ENCODE peak calls at places on chromosome 19, in five cellular contexts. B is left ventricle myocardium inferior, T is neural progenitor cell, P is prostate gland, R is ascending aorta. N is an unnamed sample. For H3K4me1, the result is how much of the 10 kb centered on the place peaks cover.

GRCh38 chr19:2171349-2172145 is 7.8 kb downstream of the DOT1L start:
- DNase-seq in B (peak), T (peak), P (no peak), R (no peak), N (no peak)

GRCh38 chr19:10110076-10110971 is 1.2 kb upstream of the P2RY11 start:
- DNase-seq in B (no peak), T (no peak), P (no peak), R (no peak), N (no peak)

GRCh38 chr19:29872224-29872731 is 60.5 kb downstream of the CCNE1 start:
- DNase-seq in B (no peak), T (peak), P (no peak), R (no peak), N (no peak)

GRCh38 chr19:47429140-47429793 is 9.9 kb upstream of the MEIS3 start:
- DNase-seq in B (no peak), T (no peak), P (no peak), R (no peak), N (no peak)

GRCh38 chr19:1985588-1986356 is 29.7 kb downstream of the BTBD2 start:
- DNase-seq in B (no peak), T (no peak), P (no peak), R (no peak), N (no peak)

GRCh38 chr19:47275866-47276461 is 1.3 kb downstream of the INAFM1 start:
- DNase-seq in B (peak), T (no peak), P (no peak), R (no peak), N (peak)

GRCh38 chr19:18280247-18281081 is 958 bp downstream of the JUND start:
- DNase-seq in B (peak), T (peak), P (peak), R (no peak), N (peak)

GRCh38 chr19:48060381-48060780 is 16.5 kb upstream of the CABP5 start:
- DNase-seq in B (no peak), T (no peak), P (no peak), R (no peak), N (no peak)

GRCh38 chr19:8366961-8367326 is 3.0 kb downstream of the ANGPTL4 start:
- DNase-seq in B (no peak), T (no peak), P (no peak), R (no peak), N (no peak)

GRCh38 chr19:1250374-1251232 is 2.2 kb downstream of the MIDN start:
- DNase-seq in B (peak), T (peak), P (peak), R (no peak), N (no peak)

GRCh38 chr19:49011194-49011593 is 5.7 kb downstream of the LHB start:
- DNase-seq in B (no peak), T (no peak), P (no peak), R (no peak), N (no peak)

GRCh38 chr19:49210108-49210900 is 52.7 kb downstream of the TRPM4 start:
- DNase-seq in B (no peak), T (peak), P (no peak), R (no peak), N (no peak)

GRCh38 chr19:7961930-7962626 is 18.6 kb upstream of the TIMM44 start:
- DNase-seq in B (no peak), T (no peak), P (no peak), R (no peak), N (no peak)

GRCh38 chr19:294819-295686 is 3.9 kb upstream of the PLPP2 start:
- DNase-seq in B (no peak), T (peak), P (no peak), R (no peak), N (no peak)

GRCh38 chr19:2461751-2462634 is 5.2 kb upstream of the LMNB2 start:
- DNase-seq in B (peak), T (peak), P (no peak), R (no peak), N (no peak)

GRCh38 chr19:16661480-16662034 is 618 bp downstream of the TMEM38A start:
- DNase-seq in B (peak), T (peak), P (no peak), R (no peak), N (peak)

GRCh38 chr19:30799854-30800755 is 427.9 kb downstream of the ZNF536 start:
- DNase-seq in B (peak), T (peak), P (peak), R (no peak), N (peak)

GRCh38 chr19:48512504-48513288 is 1.1 kb upstream of the LMTK3 start:
- DNase-seq in B (no peak), T (peak), P (no peak), R (no peak), N (no peak)

GRCh38 chr19:10255358-10255757 is 3.3 kb downstream of the MRPL4 start:
- DNase-seq in B (no peak), T (no peak), P (no peak), R (no peak), N (no peak)

GRCh38 chr19:33434090-33434885 is 60.8 kb downstream of the CEBPG start:
- DNase-seq in B (peak), T (no peak), P (no peak), R (no peak), N (no peak)

GRCh38 chr19:38270587-38271167 is 6.3 kb downstream of the SPINT2 start:
- DNase-seq in B (no peak), T (no peak), P (no peak), R (no peak), N (no peak)

GRCh38 chr19:7921302-7921954 is 1.3 kb downstream of the SNAPC2 start:
- DNase-seq in B (no peak), T (no peak), P (no peak), R (no peak), N (no peak)

GRCh38 chr19:35641515-35642151 is at the start of gene ETV2:
- DNase-seq in B (no peak), T (peak), P (no peak), R (no peak), N (no peak)

GRCh38 chr19:1017115-1017905 is 3.6 kb downstream of the TMEM259 start:
- DNase-seq in B (peak), T (no peak), P (no peak), R (no peak), N (no peak)

GRCh38 chr19:22623841-22624221 is 10.3 kb upstream of the ZNF492 start:
- DNase-seq in B (no peak), T (no peak), P (no peak), R (no peak), N (peak)

GRCh38 chr19:5262721-5263120 is 77.9 kb downstream of the PTPRS start:
- DNase-seq in B (no peak), T (no peak), P (no peak), R (no peak), N (no peak)

GRCh38 chr19:19615086-19615485 is 3.4 kb downstream of the PBX4 start:
- DNase-seq in B (no peak), T (no peak), P (no peak), R (no peak), N (no peak)

GRCh38 chr19:49581007-49581508 is at the start of gene PRRG2:
- DNase-seq in B (no peak), T (no peak), P (peak), R (no peak), N (no peak)

GRCh38 chr19:18414504-18415176 is 4.6 kb upstream of the SSBP4 start:
- DNase-seq in B (peak), T (peak), P (no peak), R (no peak), N (no peak)

GRCh38 chr19:33273881-33274662 is 28.3 kb downstream of the CEBPA start:
- DNase-seq in B (no peak), T (no peak), P (peak), R (no peak), N (no peak)

GRCh38 chr19:47891622-47891922 is 5.5 kb upstream of the SULT2A1 start:
- DNase-seq in B (no peak), T (no peak), P (no peak), R (no peak), N (no peak)

GRCh38 chr19:22144394-22144793 is 52.4 kb downstream of the ZNF676 start:
- DNase-seq in B (no peak), T (peak), P (no peak), R (no peak), N (no peak)

GRCh38 chr19:49145485-49146407 is 9.4 kb downstream of the HRC start:
- DNase-seq in B (peak), T (peak), P (peak), R (no peak), N (peak)

GRCh38 chr19:7977723-7978040 is 27.8 kb downstream of the ELAVL1 start:
- DNase-seq in B (no peak), T (no peak), P (no peak), R (no peak), N (no peak)

GRCh38 chr19:54266133-54266532 is 9.1 kb upstream of the LILRB5 start:
- DNase-seq in B (peak), T (peak), P (peak), R (no peak), N (peak)

GRCh38 chr19:41927810-41928192 is 448 bp downstream of the ERFL start:
- DNase-seq in B (no peak), T (peak), P (no peak), R (no peak), N (no peak)

GRCh38 chr19:41928754-41929535 is 696 bp upstream of the ERFL start:
- DNase-seq in B (no peak), T (peak), P (no peak), R (no peak), N (no peak)

GRCh38 chr19:41926861-41927809 is 1.1 kb downstream of the ERFL start:
- DNase-seq in B (no peak), T (no peak), P (no peak), R (no peak), N (no peak)

GRCh38 chr19:41929536-41930071 is 1.4 kb upstream of the ERFL start:
- DNase-seq in B (no peak), T (no peak), P (no peak), R (no peak), N (no peak)

DNA sequence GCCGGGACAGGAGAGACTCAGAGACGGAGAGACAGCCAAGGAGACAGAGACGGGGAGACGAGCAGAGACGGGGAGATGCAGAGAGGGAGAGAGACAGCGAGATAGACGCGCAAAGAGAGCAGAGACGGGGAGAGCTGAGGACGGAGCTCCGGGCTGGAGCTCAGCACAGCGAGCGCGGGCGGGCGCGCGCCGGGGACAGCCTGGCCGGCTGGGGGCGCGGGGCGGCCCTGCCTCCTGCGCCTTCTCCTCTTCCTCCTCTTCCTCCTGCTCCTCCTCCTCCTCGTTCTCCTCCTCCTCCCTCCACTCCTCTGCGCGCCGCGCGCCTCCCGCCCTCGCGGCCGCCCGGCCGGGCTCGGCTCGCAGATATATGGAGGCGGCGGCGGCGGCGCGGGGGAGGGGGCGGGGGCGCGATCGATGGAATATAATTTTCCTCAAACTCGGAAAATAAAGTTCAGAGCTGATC is at the start of gene ERFL:
- DNase-seq in B (no peak), T (peak), P (no peak), R (no peak), N (no peak)
- H3K4me3 ChIP-seq in B (peak), T (peak), P (peak), R (peak), N (peak)

DNA sequence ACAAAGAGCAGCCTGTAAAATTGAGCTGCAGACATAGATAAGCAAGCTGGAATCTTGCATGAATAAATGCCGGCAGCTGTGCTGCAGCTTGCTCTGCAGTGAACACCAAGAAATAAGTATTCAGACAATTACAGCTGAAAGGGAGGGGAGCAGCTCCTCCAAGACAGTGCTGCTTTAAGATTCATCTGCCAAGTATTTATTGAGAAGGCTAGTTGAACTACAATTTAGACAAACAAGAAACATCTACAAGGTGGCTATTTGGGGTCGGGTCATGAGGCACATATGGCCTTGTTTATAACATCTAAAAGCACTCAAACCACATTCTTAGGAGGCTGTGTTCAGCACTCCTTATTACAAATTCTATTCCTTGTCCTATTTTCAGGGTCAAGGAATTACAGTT is 34.9 kb downstream of the ZNF726 start:
- DNase-seq in B (no peak), T (no peak), P (no peak), R (no peak), N (no peak)
- H3K27ac ChIP-seq in B (no peak), T (no peak), P (no peak), R (no peak), N (no peak)

GRCh38 chr19:55546822-55547614 is 1.7 kb upstream of the SBK3 start:
- DNase-seq in B (peak), T (peak), P (no peak), R (peak), N (peak)
- H3K4me1 ChIP-seq in B (half or more), T (under half), P (under half), R (under half), N (under half)

GRCh38 chr19:4052114-4052992 is 14.3 kb downstream of the ZBTB7A start:
- DNase-seq in B (no peak), T (no peak), P (no peak), R (no peak), N (no peak)
- H3K4me3 ChIP-seq in B (peak), T (no peak), P (no peak), R (peak), N (no peak)

DNA sequence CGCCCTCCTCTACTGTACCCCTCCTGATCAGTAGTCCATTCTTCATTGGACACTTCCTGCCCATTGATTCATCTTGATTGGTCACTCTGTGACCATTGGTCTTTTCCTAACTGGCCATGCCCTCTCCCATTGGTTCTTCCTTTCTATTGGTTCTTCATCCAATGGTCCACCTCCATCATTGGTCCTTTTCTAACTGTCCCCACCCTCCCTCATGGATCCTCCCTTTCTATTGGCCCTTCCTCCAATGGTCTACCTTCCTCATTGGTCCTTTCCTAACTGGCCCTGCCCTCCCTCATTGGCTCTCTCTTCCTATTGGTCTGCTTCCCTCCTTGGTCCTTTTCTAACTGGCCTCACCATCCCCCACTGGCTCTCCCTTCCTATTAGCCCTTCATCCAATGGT is 7.1 kb downstream of the KLK6 start:
- DNase-seq in B (no peak), T (no peak), P (no peak), R (no peak), N (no peak)
- H3K27ac ChIP-seq in B (no peak), T (no peak), P (no peak), R (no peak), N (no peak)

GRCh38 chr19:13974073-13974472 is 21.8 kb downstream of the DCAF15 start:
- DNase-seq in B (no peak), T (peak), P (peak), R (no peak), N (no peak)
- H3K4me1 ChIP-seq in B (under half), T (under half), P (under half), R (under half), N (under half)

GRCh38 chr19:6588508-6589345 is 2.2 kb downstream of the CD70 start:
- DNase-seq in B (no peak), T (peak), P (no peak), R (no peak), N (no peak)
- H3K4me3 ChIP-seq in B (peak), T (peak), P (no peak), R (no peak), N (no peak)

GRCh38 chr19:46107371-46107770 is 17.1 kb downstream of the IGFL3 start:
- DNase-seq in B (no peak), T (no peak), P (no peak), R (no peak), N (no peak)
- H3K27ac ChIP-seq in B (no peak), T (no peak), P (no peak), R (no peak), N (no peak)